ENCODE peak calls at places on chromosomes 1 and 21, in eight cellular contexts. One of them, this sample, is unnamed.

GRCh38 chr1:153190373-153190772 is 12.9 kb upstream of the LELP1 start:
- DNase-seq in amygdala: no peak
- DNase-seq in prostate gland: no peak
- DNase-seq in NCI-H1694 treated with DMSO at 0.1 percent for 48 hours: no peak
- DNase-seq in GM03348: no peak
- DNase-seq in adrenal gland: no peak
- DNase-seq in H7: no peak
- DNase-seq in cerebellum: no peak
- DNase-seq in this sample: no peak

GRCh38 chr1:226125831-226126230 is 60.7 kb downstream of the ACBD3 start:
- DNase-seq in H7: peak; percentile 37
- DNase-seq in prostate gland: no peak
- DNase-seq in NCI-H1694 treated with DMSO at 0.1 percent for 48 hours: no peak
- DNase-seq in GM03348: no peak
- DNase-seq in adrenal gland: no peak
- DNase-seq in amygdala: no peak
- DNase-seq in cerebellum: no peak
- DNase-seq in this sample: no peak

GRCh38 chr1:228405979-228406265 is 713 bp downstream of the TRIM11 start:
- DNase-seq in GM03348: peak; percentile 46
- DNase-seq in adrenal gland: no peak
- DNase-seq in cerebellum: no peak
- DNase-seq in prostate gland: no peak
- DNase-seq in amygdala: no peak
- DNase-seq in NCI-H1694 treated with DMSO at 0.1 percent for 48 hours: no peak
- DNase-seq in H7: no peak
- DNase-seq in this sample: peak; percentile 25

GRCh38 chr1:27570383-27570755 is 33.6 kb downstream of the AHDC1 start:
- DNase-seq in prostate gland: no peak
- DNase-seq in GM03348: no peak
- DNase-seq in amygdala: no peak
- DNase-seq in NCI-H1694 treated with DMSO at 0.1 percent for 48 hours: no peak
- DNase-seq in cerebellum: no peak
- DNase-seq in H7: no peak
- DNase-seq in adrenal gland: no peak
- DNase-seq in this sample: no peak

GRCh38 chr1:111924786-111925185 is 64.7 kb downstream of the KCND3 start:
- DNase-seq in GM03348: no peak
- DNase-seq in NCI-H1694 treated with DMSO at 0.1 percent for 48 hours: no peak
- DNase-seq in cerebellum: no peak
- DNase-seq in amygdala: no peak
- DNase-seq in adrenal gland: no peak
- DNase-seq in prostate gland: no peak
- DNase-seq in H7: no peak
- DNase-seq in this sample: no peak

GRCh38 chr1:25522240-25522639 is 21.2 kb upstream of the LDLRAP1 start:
- DNase-seq in prostate gland: no peak
- DNase-seq in NCI-H1694 treated with DMSO at 0.1 percent for 48 hours: no peak
- DNase-seq in H7: peak; percentile 17
- DNase-seq in cerebellum: no peak
- DNase-seq in amygdala: no peak
- DNase-seq in adrenal gland: no peak
- DNase-seq in GM03348: no peak
- DNase-seq in this sample: no peak

GRCh38 chr21:44337941-44338895 is 972 bp downstream of the CFAP410 start:
- DNase-seq in adrenal gland: peak; percentile 76
- DNase-seq in NCI-H1694 treated with DMSO at 0.1 percent for 48 hours: no peak
- DNase-seq in cerebellum: peak; percentile 72
- DNase-seq in H7: peak; percentile 98
- DNase-seq in prostate gland: peak; percentile 64
- DNase-seq in GM03348: peak; percentile 69
- DNase-seq in amygdala: peak; percentile 53
- DNase-seq in this sample: peak; percentile 90

GRCh38 chr1:12666141-12666735 is 22.4 kb downstream of the AADACL4 start:
- DNase-seq in GM03348: no peak
- DNase-seq in amygdala: no peak
- DNase-seq in cerebellum: no peak
- DNase-seq in H7: no peak
- DNase-seq in adrenal gland: no peak
- DNase-seq in prostate gland: no peak
- DNase-seq in NCI-H1694 treated with DMSO at 0.1 percent for 48 hours: no peak
- DNase-seq in this sample: no peak

GRCh38 chr1:214280386-214281029 is 451 bp upstream of the SMYD2 start:
- DNase-seq in amygdala: no peak
- DNase-seq in prostate gland: peak; percentile 29
- DNase-seq in H7: peak; percentile 38
- DNase-seq in NCI-H1694 treated with DMSO at 0.1 percent for 48 hours: no peak
- DNase-seq in adrenal gland: peak; percentile 51
- DNase-seq in GM03348: peak; percentile 55
- DNase-seq in cerebellum: peak; percentile 51
- DNase-seq in this sample: peak; percentile 63

GRCh38 chr1:205739348-205740160 is 10.4 kb downstream of the NUCKS1 start:
- DNase-seq in NCI-H1694 treated with DMSO at 0.1 percent for 48 hours: no peak
- DNase-seq in amygdala: no peak
- DNase-seq in cerebellum: no peak
- DNase-seq in adrenal gland: no peak
- DNase-seq in prostate gland: no peak
- DNase-seq in H7: no peak
- DNase-seq in GM03348: no peak
- DNase-seq in this sample: no peak

GRCh38 chr1:87180682-87181081 is 148.0 kb upstream of the LMO4 start:
- DNase-seq in H7: no peak
- DNase-seq in cerebellum: no peak
- DNase-seq in NCI-H1694 treated with DMSO at 0.1 percent for 48 hours: no peak
- DNase-seq in adrenal gland: no peak
- DNase-seq in amygdala: no peak
- DNase-seq in prostate gland: no peak
- DNase-seq in GM03348: peak; percentile 16
- DNase-seq in this sample: no peak

GRCh38 chr1:241706967-241707366 is 54.9 kb downstream of the WDR64 start:
- DNase-seq in GM03348: peak; percentile 42
- DNase-seq in H7: no peak
- DNase-seq in prostate gland: peak; percentile 29
- DNase-seq in adrenal gland: no peak
- DNase-seq in cerebellum: no peak
- DNase-seq in NCI-H1694 treated with DMSO at 0.1 percent for 48 hours: no peak
- DNase-seq in amygdala: no peak
- DNase-seq in this sample: no peak

GRCh38 chr1:975896-976683 is 5.8 kb downstream of the PERM1 start:
- DNase-seq in prostate gland: peak; percentile 79
- DNase-seq in adrenal gland: no peak
- DNase-seq in H7: peak; percentile 99
- DNase-seq in cerebellum: no peak
- DNase-seq in GM03348: peak; percentile 90
- DNase-seq in NCI-H1694 treated with DMSO at 0.1 percent for 48 hours: no peak
- DNase-seq in amygdala: no peak
- DNase-seq in this sample: peak; percentile 93

GRCh38 chr1:197838836-197839235 is 63.6 kb upstream of the DENND1B start:
- DNase-seq in adrenal gland: no peak
- DNase-seq in prostate gland: no peak
- DNase-seq in NCI-H1694 treated with DMSO at 0.1 percent for 48 hours: no peak
- DNase-seq in GM03348: peak; percentile 63
- DNase-seq in H7: no peak
- DNase-seq in amygdala: no peak
- DNase-seq in cerebellum: no peak
- DNase-seq in this sample: no peak

GRCh38 chr1:67716800-67717199 is 31.8 kb downstream of the GADD45A start:
- DNase-seq in amygdala: no peak
- DNase-seq in adrenal gland: peak; percentile 79
- DNase-seq in prostate gland: peak; percentile 84
- DNase-seq in cerebellum: no peak
- DNase-seq in NCI-H1694 treated with DMSO at 0.1 percent for 48 hours: no peak
- DNase-seq in GM03348: no peak
- DNase-seq in H7: no peak
- DNase-seq in this sample: no peak

GRCh38 chr1:115184260-115184950 is 95.1 kb upstream of the TSPAN2 start:
- DNase-seq in adrenal gland: no peak
- DNase-seq in H7: no peak
- DNase-seq in amygdala: no peak
- DNase-seq in prostate gland: no peak
- DNase-seq in cerebellum: no peak
- DNase-seq in NCI-H1694 treated with DMSO at 0.1 percent for 48 hours: no peak
- DNase-seq in GM03348: no peak
- DNase-seq in this sample: no peak

GRCh38 chr1:220271706-220272046 is 577 bp downstream of the RAB3GAP2 start:
- DNase-seq in cerebellum: peak; percentile 17
- DNase-seq in prostate gland: no peak
- DNase-seq in adrenal gland: peak; percentile 37
- DNase-seq in H7: peak; percentile 43
- DNase-seq in GM03348: peak; percentile 58
- DNase-seq in NCI-H1694 treated with DMSO at 0.1 percent for 48 hours: no peak
- DNase-seq in amygdala: no peak
- DNase-seq in this sample: no peak

This sample was measured in H9.